ENCODE peak calls at places on chromosomes 5 and 9, in seven cellular contexts. One of them, this sample, is unnamed. For H3K4me1, the result is how much of the 10 kb centered on the place peaks cover.

GRCh38 chr9:6106576-6107339 is 91.3 kb upstream of the RANBP6 start:
- DNase-seq in right lobe of liver: no peak
- DNase-seq in suprapubic skin: no peak
- DNase-seq in neural progenitor cell: peak
- DNase-seq in fibroblast of lung: peak
- DNase-seq in HepG2: peak
- DNase-seq in adrenal gland: peak
- DNase-seq in this sample: no peak

GRCh38 chr5:33275921-33276705 is 164.7 kb upstream of the TARS1 start:
- DNase-seq in right lobe of liver: no peak
- DNase-seq in suprapubic skin: no peak
- DNase-seq in neural progenitor cell: no peak
- DNase-seq in fibroblast of lung: peak
- DNase-seq in HepG2: no peak
- DNase-seq in adrenal gland: no peak
- DNase-seq in this sample: no peak

GRCh38 chr5:180381428-180381827 is 28.3 kb upstream of the GFPT2 start:
- DNase-seq in right lobe of liver: no peak
- DNase-seq in suprapubic skin: no peak
- DNase-seq in neural progenitor cell: no peak
- DNase-seq in fibroblast of lung: no peak
- DNase-seq in HepG2: no peak
- DNase-seq in adrenal gland: no peak
- DNase-seq in this sample: no peak

GRCh38 chr5:77181173-77181572 is 29.3 kb upstream of the PDE8B start:
- DNase-seq in right lobe of liver: no peak
- DNase-seq in suprapubic skin: no peak
- DNase-seq in neural progenitor cell: peak
- DNase-seq in fibroblast of lung: no peak
- DNase-seq in HepG2: no peak
- DNase-seq in adrenal gland: no peak
- DNase-seq in this sample: no peak

GRCh38 chr9:106307670-106308069 is 555.3 kb upstream of the ZNF462 start:
- DNase-seq in right lobe of liver: no peak
- DNase-seq in suprapubic skin: no peak
- DNase-seq in neural progenitor cell: no peak
- DNase-seq in fibroblast of lung: peak
- DNase-seq in HepG2: no peak
- DNase-seq in adrenal gland: no peak
- DNase-seq in this sample: no peak

GRCh38 chr5:177099422-177100093 is 12.8 kb downstream of the FGFR4 start:
- DNase-seq in right lobe of liver: no peak
- DNase-seq in suprapubic skin: no peak
- DNase-seq in neural progenitor cell: peak
- DNase-seq in fibroblast of lung: no peak
- DNase-seq in HepG2: no peak
- DNase-seq in adrenal gland: no peak
- DNase-seq in this sample: no peak

GRCh38 chr5:89534331-89534730 is 651.3 kb upstream of the MEF2C start:
- DNase-seq in right lobe of liver: no peak
- DNase-seq in suprapubic skin: no peak
- DNase-seq in neural progenitor cell: no peak
- DNase-seq in fibroblast of lung: peak
- DNase-seq in HepG2: no peak
- DNase-seq in adrenal gland: no peak
- DNase-seq in this sample: no peak

GRCh38 chr5:87589587-87589986 is 176.9 kb upstream of the CCNH start:
- DNase-seq in right lobe of liver: no peak
- DNase-seq in suprapubic skin: no peak
- DNase-seq in neural progenitor cell: no peak
- DNase-seq in fibroblast of lung: no peak
- DNase-seq in HepG2: no peak
- DNase-seq in adrenal gland: no peak
- DNase-seq in this sample: no peak

GRCh38 chr9:126450537-126451205 is 124.0 kb downstream of the MVB12B start:
- DNase-seq in right lobe of liver: no peak
- DNase-seq in suprapubic skin: no peak
- DNase-seq in neural progenitor cell: no peak
- DNase-seq in fibroblast of lung: no peak
- DNase-seq in HepG2: no peak
- DNase-seq in adrenal gland: no peak
- DNase-seq in this sample: no peak

GRCh38 chr9:81207651-81208050 is 481.7 kb downstream of the TLE1 start:
- DNase-seq in right lobe of liver: no peak
- DNase-seq in suprapubic skin: no peak
- DNase-seq in neural progenitor cell: no peak
- DNase-seq in fibroblast of lung: no peak
- DNase-seq in HepG2: no peak
- DNase-seq in adrenal gland: peak
- DNase-seq in this sample: no peak

GRCh38 chr5:18797241-18797640 is 1163.0 kb downstream of the TAF11L14 start:
- DNase-seq in right lobe of liver: no peak
- DNase-seq in suprapubic skin: no peak
- DNase-seq in neural progenitor cell: no peak
- DNase-seq in fibroblast of lung: peak
- DNase-seq in HepG2: no peak
- DNase-seq in adrenal gland: no peak
- DNase-seq in this sample: no peak

GRCh38 chr5:129554134-129554904 is 94.2 kb downstream of the ADAMTS19 start:
- DNase-seq in right lobe of liver: no peak
- DNase-seq in suprapubic skin: no peak
- DNase-seq in neural progenitor cell: no peak
- DNase-seq in fibroblast of lung: peak
- DNase-seq in HepG2: no peak
- DNase-seq in adrenal gland: no peak
- DNase-seq in this sample: no peak

GRCh38 chr5:109830955-109831502 is 141.3 kb downstream of the MAN2A1 start:
- DNase-seq in right lobe of liver: no peak
- DNase-seq in suprapubic skin: no peak
- DNase-seq in neural progenitor cell: no peak
- DNase-seq in fibroblast of lung: peak
- DNase-seq in HepG2: no peak
- DNase-seq in adrenal gland: no peak
- DNase-seq in this sample: no peak

GRCh38 chr9:125493861-125494554 is 213.0 kb downstream of the MAPKAP1 start:
- DNase-seq in right lobe of liver: no peak
- DNase-seq in suprapubic skin: no peak
- DNase-seq in neural progenitor cell: no peak
- DNase-seq in fibroblast of lung: peak
- DNase-seq in HepG2: no peak
- DNase-seq in adrenal gland: no peak
- DNase-seq in this sample: no peak

GRCh38 chr9:122095010-122095767 is 2.1 kb upstream of the TTLL11 start:
- DNase-seq in right lobe of liver: no peak
- DNase-seq in suprapubic skin: no peak
- DNase-seq in neural progenitor cell: peak
- DNase-seq in fibroblast of lung: peak
- DNase-seq in HepG2: peak
- DNase-seq in adrenal gland: no peak
- DNase-seq in this sample: peak

GRCh38 chr5:137960819-137961218 is 71.6 kb downstream of the PKD2L2 start:
- DNase-seq in right lobe of liver: no peak
- DNase-seq in suprapubic skin: no peak
- DNase-seq in neural progenitor cell: no peak
- DNase-seq in fibroblast of lung: no peak
- DNase-seq in HepG2: no peak
- DNase-seq in adrenal gland: no peak
- DNase-seq in this sample: no peak

GRCh38 chr9:103277240-103277639 is 282.1 kb downstream of the CYLC2 start:
- DNase-seq in right lobe of liver: no peak
- DNase-seq in suprapubic skin: no peak
- DNase-seq in neural progenitor cell: no peak
- DNase-seq in fibroblast of lung: no peak
- DNase-seq in HepG2: no peak
- DNase-seq in adrenal gland: no peak
- DNase-seq in this sample: no peak

GRCh38 chr5:58172946-58173345 is 286.9 kb downstream of the PLK2 start:
- DNase-seq in right lobe of liver: no peak
- DNase-seq in suprapubic skin: no peak
- DNase-seq in neural progenitor cell: no peak
- DNase-seq in fibroblast of lung: no peak
- DNase-seq in HepG2: no peak
- DNase-seq in adrenal gland: no peak
- DNase-seq in this sample: no peak

GRCh38 chr9:104682642-104683041 is 11.7 kb upstream of the OR13D1 start:
- DNase-seq in right lobe of liver: no peak
- DNase-seq in suprapubic skin: no peak
- DNase-seq in neural progenitor cell: peak
- DNase-seq in fibroblast of lung: peak
- DNase-seq in HepG2: peak
- DNase-seq in adrenal gland: no peak
- DNase-seq in this sample: no peak

GRCh38 chr9:121272401-121272948 is 4.5 kb downstream of the GSN start:
- DNase-seq in right lobe of liver: no peak
- DNase-seq in suprapubic skin: no peak
- DNase-seq in neural progenitor cell: no peak
- DNase-seq in fibroblast of lung: no peak
- DNase-seq in HepG2: no peak
- DNase-seq in adrenal gland: no peak
- DNase-seq in this sample: no peak

GRCh38 chr9:91043041-91043740 is 241.6 kb downstream of the SYK start:
- DNase-seq in right lobe of liver: no peak
- DNase-seq in suprapubic skin: peak
- DNase-seq in neural progenitor cell: no peak
- DNase-seq in fibroblast of lung: no peak
- DNase-seq in HepG2: no peak
- DNase-seq in adrenal gland: no peak
- DNase-seq in this sample: no peak

GRCh38 chr5:94705427-94705826 is 87.0 kb downstream of the SLF1 start:
- DNase-seq in right lobe of liver: no peak
- DNase-seq in suprapubic skin: no peak
- DNase-seq in neural progenitor cell: no peak
- DNase-seq in fibroblast of lung: peak
- DNase-seq in HepG2: no peak
- DNase-seq in adrenal gland: no peak
- DNase-seq in this sample: no peak

GRCh38 chr9:116661037-116661954 is 25.8 kb upstream of the TRIM32 start:
- DNase-seq in right lobe of liver: no peak
- DNase-seq in suprapubic skin: no peak
- DNase-seq in neural progenitor cell: peak
- DNase-seq in fibroblast of lung: peak
- DNase-seq in HepG2: peak
- DNase-seq in adrenal gland: peak
- DNase-seq in this sample: no peak

GRCh38 chr5:8843766-8844165 is 702.1 kb downstream of the SEMA5A start:
- DNase-seq in right lobe of liver: no peak
- DNase-seq in suprapubic skin: peak
- DNase-seq in neural progenitor cell: peak
- DNase-seq in fibroblast of lung: peak
- DNase-seq in HepG2: no peak
- DNase-seq in adrenal gland: no peak
- DNase-seq in this sample: no peak

GRCh38 chr5:94517490-94518108 is 100.8 kb downstream of the KIAA0825 start:
- DNase-seq in right lobe of liver: no peak
- DNase-seq in suprapubic skin: no peak
- DNase-seq in neural progenitor cell: no peak
- DNase-seq in fibroblast of lung: no peak
- DNase-seq in HepG2: no peak
- DNase-seq in adrenal gland: no peak
- DNase-seq in this sample: no peak

DNA sequence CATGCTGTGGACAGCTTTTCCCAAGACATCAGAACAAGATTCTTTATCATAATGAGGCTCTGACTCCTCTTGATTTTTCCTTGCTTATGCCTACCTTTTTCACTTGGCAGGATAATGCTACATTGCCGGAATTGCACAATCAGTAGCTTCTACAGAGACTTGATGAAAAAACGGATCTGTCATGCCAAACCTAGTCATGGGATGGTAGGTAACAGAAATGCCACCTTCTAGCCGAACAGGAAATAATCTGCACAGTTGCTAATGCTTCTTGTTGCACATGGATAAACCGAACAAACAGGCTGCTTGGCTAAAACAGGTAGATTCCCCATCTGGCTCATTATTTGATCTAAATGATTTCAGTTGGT is 47.3 kb downstream of the RAPGEF1 start:
- DNase-seq in right lobe of liver: no peak
- DNase-seq in suprapubic skin: no peak
- DNase-seq in neural progenitor cell: no peak
- DNase-seq in fibroblast of lung: no peak
- DNase-seq in HepG2: no peak
- DNase-seq in adrenal gland: no peak
- DNase-seq in this sample: no peak
- H3K4me1 ChIP-seq in right lobe of liver: under half
- H3K4me1 ChIP-seq in suprapubic skin: under half
- H3K4me1 ChIP-seq in neural progenitor cell: under half
- H3K4me1 ChIP-seq in fibroblast of lung: under half
- H3K4me1 ChIP-seq in HepG2: under half
- H3K4me1 ChIP-seq in adrenal gland: under half
- H3K4me1 ChIP-seq in this sample: under half

DNA sequence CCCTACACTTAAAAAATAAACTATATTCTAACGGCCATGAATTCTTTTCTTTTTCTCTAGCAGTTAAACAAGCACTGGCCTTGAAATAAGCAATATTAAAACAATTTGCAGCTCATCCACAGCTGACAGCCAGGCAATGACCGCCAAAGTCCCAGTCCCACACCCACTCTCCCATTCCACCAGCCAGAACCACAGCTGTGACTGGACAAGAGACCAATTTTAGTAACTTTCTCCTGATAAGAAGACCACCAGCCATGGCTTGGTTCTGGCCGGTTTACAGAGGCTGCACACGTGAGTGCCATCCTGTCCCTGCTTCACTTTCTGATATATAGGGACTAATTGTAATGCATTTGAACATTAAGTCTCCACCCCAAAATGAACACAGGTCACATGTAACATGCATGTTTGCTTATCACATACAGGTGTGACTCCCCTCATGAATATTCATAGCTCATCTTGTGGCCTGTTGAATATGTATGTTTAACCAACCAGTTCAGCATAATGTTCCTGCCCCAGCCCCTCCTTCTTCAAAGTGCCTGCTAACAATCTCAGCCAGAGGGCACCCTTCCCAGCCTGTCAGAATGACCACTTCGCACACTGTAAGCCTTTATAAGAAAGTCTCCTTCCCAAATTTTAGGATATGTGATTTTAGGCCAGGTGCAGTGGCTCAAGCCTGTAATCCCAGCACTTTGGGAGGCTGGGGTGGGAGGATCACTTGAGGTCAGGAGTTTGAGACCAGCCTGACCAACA is 23.9 kb upstream of the FANCC start:
- DNase-seq in right lobe of liver: no peak
- DNase-seq in suprapubic skin: no peak
- DNase-seq in neural progenitor cell: peak
- DNase-seq in fibroblast of lung: peak
- DNase-seq in HepG2: no peak
- DNase-seq in adrenal gland: no peak
- DNase-seq in this sample: no peak
- TF ChIP-seq CTCF in right lobe of liver: no peak
- TF ChIP-seq CTCF in suprapubic skin: no peak
- TF ChIP-seq CTCF in neural progenitor cell: peak
- TF ChIP-seq CTCF in fibroblast of lung: peak
- TF ChIP-seq CTCF in HepG2: peak
- TF ChIP-seq CTCF in adrenal gland: no peak
- TF ChIP-seq CTCF in this sample: peak

GRCh38 chr5:115800108-115800507 is 16.4 kb downstream of the CDO1 start:
- DNase-seq in right lobe of liver: no peak
- DNase-seq in suprapubic skin: no peak
- DNase-seq in neural progenitor cell: no peak
- DNase-seq in fibroblast of lung: no peak
- DNase-seq in HepG2: no peak
- DNase-seq in adrenal gland: no peak
- DNase-seq in this sample: no peak
- H3K27ac ChIP-seq in right lobe of liver: peak
- H3K27ac ChIP-seq in suprapubic skin: no peak
- H3K27ac ChIP-seq in neural progenitor cell: no peak
- H3K27ac ChIP-seq in fibroblast of lung: no peak
- H3K27ac ChIP-seq in HepG2: no peak
- H3K27ac ChIP-seq in adrenal gland: no peak
- H3K27ac ChIP-seq in this sample: no peak

GRCh38 chr5:91189480-91190332 is 193.4 kb downstream of the ARRDC3 start:
- DNase-seq in right lobe of liver: no peak
- DNase-seq in suprapubic skin: peak
- DNase-seq in neural progenitor cell: no peak
- DNase-seq in fibroblast of lung: peak
- DNase-seq in HepG2: peak
- DNase-seq in adrenal gland: peak
- DNase-seq in this sample: peak
- H3K4me1 ChIP-seq in right lobe of liver: under half
- H3K4me1 ChIP-seq in suprapubic skin: under half
- H3K4me1 ChIP-seq in neural progenitor cell: under half
- H3K4me1 ChIP-seq in fibroblast of lung: under half
- H3K4me1 ChIP-seq in HepG2: under half
- H3K4me1 ChIP-seq in adrenal gland: under half
- H3K4me1 ChIP-seq in this sample: under half